ENCODE peak calls at places on chromosomes 12 and 14, in four cellular contexts. U is NCI-H524; N is stimulated activated CD4-positive, alpha-beta T cell treated with anti-CD3 and anti-CD28 coated beads, Interleukin-2, amount 100 ng/mL, for 24 hours; M is MCF 10A. Q is an unnamed sample.

GRCh38 chr12:67720383-67720856 is 71.9 kb downstream of the DYRK2 start:
- DNase-seq in M (peak), U (no peak), N (no peak), Q (no peak)

GRCh38 chr12:74394647-74395046 is 143.0 kb upstream of the ATXN7L3B start:
- DNase-seq in N (no peak), M (no peak), U (no peak), Q (no peak)

GRCh38 chr12:89278862-89279261 is 73.4 kb downstream of the DUSP6 start:
- DNase-seq in N (no peak), M (no peak), U (no peak), Q (no peak)

GRCh38 chr12:55934773-55935172 is 3.8 kb downstream of the DGKA start:
- DNase-seq in U (no peak), M (no peak), N (no peak), Q (no peak)

GRCh38 chr12:89863332-89863938 is 154.8 kb upstream of the ATP2B1 start:
- DNase-seq in N (peak), U (no peak), M (no peak), Q (peak)

GRCh38 chr14:106831322-106831720 is 1304.9 kb downstream of the TMEM121 start:
- DNase-seq in M (no peak), U (no peak), N (peak), Q (peak)

GRCh38 chr12:2624543-2625266 is 170.1 kb upstream of the FKBP4 start:
- DNase-seq in M (peak), N (peak), U (no peak), Q (no peak)

GRCh38 chr12:64042901-64043300 is 179.2 kb downstream of the KICS2 start:
- DNase-seq in M (peak), U (no peak), N (no peak), Q (no peak)

GRCh38 chr12:12744556-12745305 is 27.6 kb downstream of the CDKN1B start:
- DNase-seq in M (no peak), N (no peak), U (no peak), Q (no peak)

GRCh38 chr12:112447106-112447505 is 28.4 kb downstream of the PTPN11 start:
- DNase-seq in M (no peak), U (no peak), N (no peak), Q (no peak)

GRCh38 chr14:65224799-65225198 is 122.5 kb upstream of the MAX start:
- DNase-seq in U (peak), M (peak), N (no peak), Q (no peak)

GRCh38 chr14:89226789-89227489 is 190.1 kb downstream of the FOXN3 start:
- DNase-seq in M (no peak), U (no peak), N (no peak), Q (no peak)

GRCh38 chr14:93663317-93663716 is 125.0 kb downstream of the PRIMA1 start:
- DNase-seq in U (no peak), M (no peak), N (no peak), Q (no peak)

GRCh38 chr12:186006-186625 is 27.8 kb downstream of the SLC6A12 start:
- DNase-seq in U (no peak), N (no peak), M (no peak), Q (no peak)

GRCh38 chr14:32584079-32584478 is 255.0 kb downstream of the AKAP6 start:
- DNase-seq in M (no peak), N (no peak), U (no peak), Q (no peak)

GRCh38 chr14:73714656-73715081 is 485 bp upstream of the PNMA1 start:
- DNase-seq in N (no peak), M (no peak), U (peak), Q (no peak)

Q was measured in activated CD8-positive, alpha-beta memory T cell treated with anti-CD3 and anti-CD28 coated beads, Interleukin-2, amount 50 U/mL, for 4 hours.